ENCODE peak calls at places on chromosome 7, in four cellular contexts. H is K562, O is GM12878, V is HL-60. S is an unnamed sample.

GRCh38 chr7:6393667-6394056 is 54.1 kb downstream of the DAGLB start:
- DNase-seq in H (no peak), O (no peak), V (no peak), S (no peak)

GRCh38 chr7:129577881-129578462 is 33.5 kb upstream of the NRF1 start:
- DNase-seq in H (no peak), O (no peak), V (no peak), S (no peak)

GRCh38 chr7:29843106-29843505 is 36.8 kb downstream of the WIPF3 start:
- DNase-seq in H (no peak), O (no peak), V (no peak), S (no peak)

GRCh38 chr7:11185179-11185578 is 211.5 kb downstream of the PHF14 start:
- DNase-seq in H (no peak), O (no peak), V (no peak), S (no peak)

GRCh38 chr7:80640841-80641240 is 2.4 kb downstream of the CD36 start:
- DNase-seq in H (no peak), O (no peak), V (no peak), S (no peak)

GRCh38 chr7:156090988-156091387 is 278.7 kb upstream of the SHH start:
- DNase-seq in H (no peak), O (no peak), V (no peak), S (no peak)

GRCh38 chr7:96017877-96018276 is 245.5 kb downstream of the DYNC1I1 start:
- DNase-seq in H (no peak), O (no peak), V (no peak), S (no peak)

GRCh38 chr7:12619461-12620069 is 49.0 kb downstream of the SCIN start:
- DNase-seq in H (no peak), O (no peak), V (no peak), S (no peak)

GRCh38 chr7:82050134-82050533 is 280.3 kb upstream of the HGF start:
- DNase-seq in H (no peak), O (no peak), V (no peak), S (no peak)

GRCh38 chr7:44394112-44394447 is 68.7 kb upstream of the CAMK2B start:
- DNase-seq in H (no peak), O (no peak), V (no peak), S (no peak)

GRCh38 chr7:79401254-79401653 is 52.2 kb downstream of the MAGI2 start:
- DNase-seq in H (no peak), O (no peak), V (no peak), S (no peak)

GRCh38 chr7:128893251-128894100 is 17.0 kb downstream of the KCP start:
- DNase-seq in H (no peak), O (no peak), V (no peak), S (no peak)

GRCh38 chr7:98399462-98399861 is 1.4 kb downstream of the BAIAP2L1 start:
- DNase-seq in H (no peak), O (no peak), V (no peak), S (no peak)

GRCh38 chr7:108103566-108104298 is 26.4 kb downstream of the LAMB4 start:
- DNase-seq in H (peak; percentile 83), O (no peak), V (no peak), S (no peak)

GRCh38 chr7:115471891-115472290 is 550.0 kb downstream of the MDFIC start:
- DNase-seq in H (no peak), O (no peak), V (no peak), S (no peak)
- TF ChIP-seq SPI1 in H (no peak), O (no peak), V (no peak), S (no peak)

GRCh38 chr7:28293529-28293835 is 112.9 kb upstream of the JAZF1 start:
- DNase-seq in H (no peak), O (no peak), V (no peak), S (no peak)
- TF ChIP-seq SPI1 in H (no peak), O (no peak), V (no peak), S (no peak)

GRCh38 chr7:10181996-10182395 is 791.7 kb upstream of the PHF14 start:
- DNase-seq in H (no peak), O (no peak), V (no peak), S (no peak)
- TF ChIP-seq SPI1 in H (no peak), O (no peak), V (no peak), S (no peak)

GRCh38 chr7:28114056-28114455 is 66.5 kb downstream of the JAZF1 start:
- DNase-seq in H (no peak), O (no peak), V (no peak), S (no peak)
- TF ChIP-seq SPI1 in H (no peak), O (no peak), V (no peak), S (no peak)

GRCh38 chr7:151119055-151119415 is 32.8 kb downstream of the AGAP3 start:
- DNase-seq in H (no peak), O (no peak), V (no peak), S (no peak)

GRCh38 chr7:151118108-151119054 is 32.1 kb downstream of the AGAP3 start:
- DNase-seq in H (no peak), O (no peak), V (no peak), S (no peak)

GRCh38 chr7:151117041-151117440 is 30.8 kb downstream of the AGAP3 start:
- DNase-seq in H (no peak), O (no peak), V (no peak), S (no peak)

GRCh38 chr7:151116603-151117002 is 30.3 kb downstream of the AGAP3 start:
- DNase-seq in H (no peak), O (no peak), V (no peak), S (no peak)

DNA sequence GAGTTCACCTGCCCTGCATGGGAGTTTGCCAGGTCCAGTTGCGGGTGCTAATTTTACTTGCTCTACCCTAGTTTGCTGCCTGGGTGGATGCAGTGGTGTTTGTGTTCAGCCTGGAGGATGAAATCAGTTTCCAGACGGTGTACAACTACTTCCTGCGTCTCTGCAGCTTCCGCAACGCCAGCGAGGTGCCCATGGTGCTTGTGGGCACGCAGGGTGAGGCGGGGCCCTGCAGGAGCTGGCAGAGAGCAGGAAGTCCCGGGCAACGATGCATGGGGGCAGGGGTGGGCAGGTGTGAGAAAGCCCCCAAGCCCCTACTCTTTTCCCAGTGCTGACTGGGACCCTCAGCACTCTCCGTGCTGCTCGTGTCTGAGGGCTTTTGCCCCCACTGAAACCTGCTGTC is 31.3 kb downstream of the AGAP3 start:
- DNase-seq in H (no peak), O (no peak), V (peak; percentile 70), S (no peak)
- TF ChIP-seq SPI1 in H (no peak), O (no peak), V (no peak), S (no peak)

DNA sequence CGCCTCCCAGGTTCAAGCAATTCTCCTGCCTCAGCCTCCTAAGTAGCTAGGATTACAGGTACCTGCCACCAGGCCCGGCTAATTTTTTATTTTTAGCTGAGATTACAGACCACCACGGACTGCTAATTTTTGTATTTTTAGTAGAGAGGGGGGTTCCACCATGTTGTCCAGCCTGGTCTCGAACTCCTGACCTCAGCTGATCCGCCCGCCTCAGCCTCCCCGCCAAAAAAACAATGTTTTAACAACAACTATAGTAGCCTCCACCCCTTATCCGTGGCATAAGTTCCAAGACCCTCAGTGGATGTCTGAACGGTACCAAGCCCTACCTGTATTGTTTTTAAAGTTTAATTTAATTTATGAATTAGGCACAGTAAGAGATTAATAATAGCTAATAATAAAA is 48.2 kb downstream of the GNA12 start:
- DNase-seq in H (no peak), O (no peak), V (no peak), S (no peak)
- TF ChIP-seq SPI1 in H (no peak), O (no peak), V (no peak), S (no peak)

GRCh38 chr7:142874837-142875236 is 10.7 kb downstream of the TRPV6 start:
- DNase-seq in H (no peak), O (no peak), V (no peak), S (no peak)

GRCh38 chr7:142876991-142877910 is 8.3 kb downstream of the TRPV6 start:
- DNase-seq in H (no peak), O (no peak), V (no peak), S (no peak)

GRCh38 chr7:142875456-142875855 is 10.1 kb downstream of the TRPV6 start:
- DNase-seq in H (no peak), O (no peak), V (no peak), S (no peak)

GRCh38 chr7:142878315-142878714 is 7.2 kb downstream of the TRPV6 start:
- DNase-seq in H (no peak), O (no peak), V (no peak), S (no peak)

DNA sequence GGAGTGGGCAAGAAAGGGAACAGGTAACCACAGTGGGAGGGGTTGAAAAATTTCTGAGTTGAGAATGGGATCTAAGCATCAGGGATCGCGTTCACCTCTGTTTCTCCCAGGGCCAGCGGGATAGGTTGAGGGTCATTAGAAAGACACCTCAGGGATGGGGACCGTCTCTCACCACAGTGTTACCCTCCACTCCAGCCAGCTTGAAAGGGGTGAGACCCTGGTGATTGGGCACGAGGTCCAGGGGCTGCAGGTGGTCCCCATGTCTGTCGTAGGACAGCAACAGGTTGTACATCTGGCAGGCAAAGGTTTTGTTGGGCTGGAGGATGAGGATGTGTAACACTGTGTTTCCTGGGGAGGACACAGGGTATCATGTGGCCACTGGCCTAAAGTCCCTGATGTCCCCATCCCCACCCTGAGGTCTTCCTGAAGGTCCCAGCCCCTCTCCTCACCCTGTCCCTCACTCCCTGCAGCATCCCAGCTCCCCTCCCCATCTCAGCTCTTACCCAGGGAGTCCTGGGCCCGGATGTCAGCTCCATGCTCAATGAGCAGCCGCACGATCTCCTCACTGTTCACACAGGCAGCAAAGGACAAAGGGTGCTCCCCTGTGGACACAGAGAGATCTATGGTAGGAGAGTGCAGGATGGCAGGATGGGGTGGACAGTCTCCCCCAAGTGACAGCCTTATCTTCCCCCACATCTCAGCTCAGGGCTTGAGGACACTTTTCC is 9.1 kb downstream of the TRPV6 start:
- DNase-seq in H (no peak), O (no peak), V (no peak), S (no peak)
- TF ChIP-seq SPI1 in H (no peak), O (no peak), V (no peak), S (no peak)

DNA sequence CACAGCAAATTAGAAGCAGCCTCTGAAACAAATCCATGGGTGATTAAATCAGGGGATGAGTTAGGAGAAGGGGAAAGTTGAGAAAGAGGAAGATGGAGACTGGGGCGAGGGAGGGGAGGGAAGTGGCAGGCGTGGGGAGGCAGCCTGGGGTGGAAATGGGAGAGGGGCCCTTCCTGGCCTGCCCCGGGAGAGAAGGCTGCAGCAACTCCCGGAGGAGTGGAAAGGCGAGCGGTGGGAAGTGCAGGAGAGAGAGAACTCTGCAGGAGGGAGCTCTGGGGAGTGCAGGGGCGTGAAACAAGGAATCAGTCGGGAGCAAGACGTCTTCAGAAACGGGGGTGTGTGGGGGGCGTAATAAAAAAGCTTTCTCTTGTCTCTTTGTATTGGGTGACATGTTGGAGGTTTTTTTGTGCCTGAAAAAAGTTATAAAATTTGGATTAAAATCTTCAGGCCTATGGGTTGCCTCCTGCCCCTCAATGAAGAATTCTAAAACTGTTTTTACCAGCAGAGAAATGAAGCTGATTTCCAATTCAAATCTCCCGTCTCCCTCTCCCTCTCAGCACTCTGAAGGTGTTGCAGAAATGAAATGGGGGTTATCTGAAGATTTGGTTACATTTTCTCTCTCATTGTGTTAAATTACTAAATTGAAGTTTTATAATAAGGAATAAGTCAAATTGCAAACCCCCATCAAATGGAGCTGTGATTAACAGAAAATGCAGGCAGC is 4.7 kb upstream of the UNCX start:
- DNase-seq in H (no peak), O (no peak), V (no peak), S (no peak)
- TF ChIP-seq SPI1 in H (no peak), O (no peak), V (peak; percentile 45), S (no peak)

DNA sequence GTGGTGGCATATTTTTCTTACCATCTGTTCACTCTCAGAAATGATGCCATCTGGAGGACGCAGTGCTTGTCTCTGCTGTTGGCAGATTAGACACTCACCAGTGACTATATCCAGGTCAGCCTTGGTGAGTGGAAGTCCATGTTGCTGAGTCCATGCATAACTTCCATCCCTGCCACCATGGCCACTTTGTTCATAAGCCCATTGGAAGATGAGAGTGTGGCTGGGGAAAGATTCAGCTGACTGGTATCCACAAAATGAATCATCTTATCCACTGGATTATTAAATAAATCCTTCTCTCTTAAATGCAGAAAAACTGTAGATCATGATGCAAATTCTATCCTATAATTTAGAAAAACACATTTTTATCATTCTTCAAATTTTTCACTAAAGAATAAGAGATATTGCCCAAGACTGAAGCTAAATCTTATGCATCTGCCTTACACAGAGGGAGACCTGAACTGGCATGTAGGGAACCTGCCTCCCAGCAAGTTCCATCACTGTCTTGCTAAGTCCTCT is 726.9 kb downstream of the TNS3 start:
- DNase-seq in H (no peak), O (no peak), V (no peak), S (no peak)
- TF ChIP-seq SPI1 in H (no peak), O (no peak), V (no peak), S (no peak)